ENCODE peak calls at places on chromosome 1, in five cellular contexts. N, Z, W, J and T are unnamed samples.

GRCh38 chr1:166868639-166869038 is 7.4 kb downstream of the TADA1 start:
- DNase-seq in N (no peak), Z (no peak), W (no peak), J (no peak), T (no peak)

GRCh38 chr1:39214714-39214997 is 10.2 kb downstream of the MACF1 start:
- DNase-seq in N (no peak), Z (no peak), W (no peak), J (no peak), T (no peak)

GRCh38 chr1:89022167-89022959 is at the start of gene GBP3:
- DNase-seq in N (peak; percentile 78), Z (no peak), W (no peak), J (peak; percentile 82), T (peak; percentile 70)

GRCh38 chr1:19559641-19560040 is 74.3 kb upstream of the CAPZB start:
- DNase-seq in N (no peak), Z (no peak), W (no peak), J (peak; percentile 93), T (peak; percentile 51)

GRCh38 chr1:116853680-116854191 is 56.0 kb upstream of the PTGFRN start:
- DNase-seq in N (peak; percentile 31), Z (peak; percentile 75), W (peak; percentile 30), J (peak; percentile 86), T (peak; percentile 97)

GRCh38 chr1:33392639-33393038 is 38.3 kb downstream of the PHC2 start:
- DNase-seq in N (no peak), Z (peak; percentile 52), W (no peak), J (peak; percentile 40), T (no peak)

GRCh38 chr1:158055854-158056253 is 62.4 kb downstream of the KIRREL1 start:
- DNase-seq in N (no peak), Z (peak; percentile 39), W (no peak), J (no peak), T (peak; percentile 19)

GRCh38 chr1:116334015-116334547 is 39.0 kb upstream of the ATP1A1 start:
- DNase-seq in N (no peak), Z (no peak), W (no peak), J (peak; percentile 12), T (peak; percentile 80)

GRCh38 chr1:107326823-107327445 is 186.1 kb downstream of the NTNG1 start:
- DNase-seq in N (peak; percentile 39), Z (no peak), W (no peak), J (peak; percentile 47), T (no peak)

GRCh38 chr1:212595787-212596714 is 12.5 kb upstream of the ATF3 start:
- DNase-seq in N (peak; percentile 96), Z (peak; percentile 69), W (no peak), J (peak; percentile 96), T (peak; percentile 100)

GRCh38 chr1:56457767-56458375 is 121.5 kb downstream of the PLPP3 start:
- DNase-seq in N (no peak), Z (no peak), W (no peak), J (no peak), T (no peak)

GRCh38 chr1:19465123-19465522 is 20.2 kb downstream of the CAPZB start:
- DNase-seq in N (no peak), Z (no peak), W (no peak), J (peak; percentile 88), T (no peak)

GRCh38 chr1:27349784-27350672 is 8.2 kb downstream of the SYTL1 start:
- DNase-seq in N (peak; percentile 18), Z (peak; percentile 91), W (peak; percentile 92), J (peak; percentile 87), T (peak; percentile 79)

GRCh38 chr1:236467327-236467641 is 56.5 kb upstream of the LGALS8 start:
- DNase-seq in N (no peak), Z (no peak), W (no peak), J (no peak), T (no peak)

GRCh38 chr1:180415985-180416633 is 86.3 kb downstream of the ACBD6 start:
- DNase-seq in N (peak; percentile 67), Z (peak; percentile 66), W (peak; percentile 60), J (peak; percentile 53), T (peak; percentile 53)

GRCh38 chr1:165495811-165496143 is 48.0 kb upstream of the LRRC52 start:
- DNase-seq in N (no peak), Z (no peak), W (no peak), J (no peak), T (no peak)

GRCh38 chr1:19390901-19391595 is 78.9 kb downstream of the SLC66A1 start:
- DNase-seq in N (no peak), Z (peak; percentile 55), W (peak; percentile 54), J (peak; percentile 91), T (peak; percentile 55)

GRCh38 chr1:19799877-19800804 is at the start of gene TMCO4:
- DNase-seq in N (peak; percentile 87), Z (peak; percentile 49), W (peak; percentile 57), J (peak; percentile 80), T (peak; percentile 51)

GRCh38 chr1:192763243-192763642 is 45.6 kb upstream of the RGS2 start:
- DNase-seq in N (no peak), Z (no peak), W (no peak), J (peak; percentile 33), T (peak; percentile 82)

GRCh38 chr1:67735806-67736627 is 51.0 kb downstream of the GADD45A start:
- DNase-seq in N (peak; percentile 77), Z (no peak), W (peak; percentile 46), J (peak; percentile 95), T (peak; percentile 61)

GRCh38 chr1:40645110-40645680 is 20.3 kb downstream of the RIMS3 start:
- DNase-seq in N (no peak), Z (no peak), W (no peak), J (no peak), T (no peak)

GRCh38 chr1:68542586-68542985 is 45.7 kb upstream of the DEPDC1 start:
- DNase-seq in N (no peak), Z (no peak), W (no peak), J (peak; percentile 10), T (peak; percentile 74)

GRCh38 chr1:178501705-178502329 is 5.1 kb upstream of the CLEC20A start:
- DNase-seq in N (peak; percentile 70), Z (peak; percentile 93), W (peak; percentile 88), J (peak; percentile 71), T (peak; percentile 71)

GRCh38 chr1:6440198-6441126 is 15.9 kb downstream of the ESPN start:
- DNase-seq in N (peak; percentile 23), Z (peak; percentile 82), W (peak; percentile 84), J (peak; percentile 66), T (peak; percentile 85)

GRCh38 chr1:204506091-204506968 is 9.9 kb upstream of the MDM4 start:
- DNase-seq in N (peak; percentile 94), Z (peak; percentile 90), W (peak; percentile 88), J (peak; percentile 91), T (peak; percentile 99)

GRCh38 chr1:204505674-204506073 is 10.5 kb upstream of the MDM4 start:
- DNase-seq in N (no peak), Z (no peak), W (no peak), J (no peak), T (no peak)

GRCh38 chr1:204509186-204509635 is 7.0 kb upstream of the MDM4 start:
- DNase-seq in N (no peak), Z (no peak), W (no peak), J (no peak), T (no peak)

GRCh38 chr1:204507317-204508105 is 8.7 kb upstream of the MDM4 start:
- DNase-seq in N (peak; percentile 65), Z (peak; percentile 94), W (peak; percentile 56), J (peak; percentile 66), T (peak; percentile 86)

GRCh38 chr1:204506969-204507316 is 9.3 kb upstream of the MDM4 start:
- DNase-seq in N (peak; percentile 98), Z (peak; percentile 90), W (peak; percentile 92), J (peak; percentile 91), T (peak; percentile 100)
- H3F3A ChIP-seq in N (peaks cover 26% of the 10 kb centered on the region), Z (no peaks in the 10 kb centered on the region), W (peaks cover 26% of the 10 kb centered on the region), J (peaks cover 30% of the 10 kb centered on the region), T (peaks cover 13% of the 10 kb centered on the region)

DNA sequence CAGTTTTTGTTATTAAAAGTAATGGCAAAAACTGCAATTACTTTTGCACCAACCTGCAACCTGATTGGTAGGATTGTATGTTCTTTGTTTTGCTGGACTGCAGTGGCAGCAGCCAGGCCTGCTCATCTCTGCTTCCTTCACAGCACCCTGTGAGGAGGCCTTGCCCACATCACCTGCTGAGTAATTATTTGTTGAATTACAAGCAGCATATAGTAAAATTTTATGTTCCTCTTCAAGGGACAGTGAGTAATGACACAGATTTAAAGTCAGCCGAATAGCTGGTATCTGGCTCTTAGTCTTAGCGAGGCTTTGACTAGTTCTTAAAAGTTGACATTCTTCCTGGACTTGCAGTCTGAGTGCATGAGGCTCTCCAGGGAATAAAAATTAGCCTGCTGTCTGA is 435.1 kb downstream of the PRDM2 start:
- DNase-seq in N (no peak), Z (no peak), W (no peak), J (no peak), T (peak; percentile 79)
- TF ChIP-seq EZH2 in N (no peak), Z (no peak), W (no peak), J (no peak), T (no peak)

GRCh38 chr1:26349196-26349885 is 4.6 kb downstream of the CRYBG2 start:
- DNase-seq in N (no peak), Z (no peak), W (no peak), J (peak; percentile 82), T (peak; percentile 81)
- TF ChIP-seq EZH2phosphoT487 in N (no peak), Z (no peak), W (no peak), J (no peak), T (no peak)

GRCh38 chr1:50975436-50975835 is 5.4 kb downstream of the CDKN2C start:
- DNase-seq in N (no peak), Z (no peak), W (no peak), J (no peak), T (peak; percentile 32)
- H3F3A ChIP-seq in N (no peaks in the 10 kb centered on the region), Z (peaks cover 24% of the 10 kb centered on the region), W (peaks cover 62% of the 10 kb centered on the region), J (peaks cover 13% of the 10 kb centered on the region), T (no peaks in the 10 kb centered on the region)

GRCh38 chr1:80083892-80084291 is 1077.4 kb upstream of the ADGRL4 start:
- DNase-seq in N (no peak), Z (no peak), W (no peak), J (no peak), T (peak; percentile 80)
- TF ChIP-seq EZH2 in N (no peak), Z (no peak), W (no peak), J (no peak), T (no peak)

GRCh38 chr1:103514920-103515503 is 10.5 kb upstream of the RNPC3 start:
- DNase-seq in N (peak; percentile 58), Z (peak; percentile 60), W (peak; percentile 53), J (peak; percentile 69), T (peak; percentile 67)
- TF ChIP-seq EZH2phosphoT487 in N (no peak), Z (no peak), W (no peak), J (no peak), T (no peak)

DNA sequence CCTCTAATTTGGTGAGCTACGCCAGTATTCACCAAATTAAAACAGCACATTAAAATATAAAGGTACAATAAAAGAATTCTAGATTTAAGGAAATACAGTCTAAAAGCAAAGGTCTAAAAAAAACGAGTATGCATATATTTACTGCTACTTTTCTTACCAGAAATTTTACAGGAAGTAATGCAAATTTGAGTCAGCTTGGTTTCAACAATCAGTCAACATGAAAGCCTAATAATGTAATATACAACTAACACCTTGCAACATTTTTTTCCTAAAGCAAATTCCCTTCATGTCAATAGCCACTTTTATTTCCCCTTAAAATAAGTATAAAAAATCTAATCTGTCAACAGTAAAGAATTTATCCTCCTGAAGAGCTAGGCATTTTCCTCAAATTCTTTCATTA is 11.9 kb downstream of the PTP4A2 start:
- DNase-seq in N (no peak), Z (no peak), W (no peak), J (no peak), T (no peak)
- H3F3A ChIP-seq in N (no peaks in the 10 kb centered on the region), Z (no peaks in the 10 kb centered on the region), W (peaks cover 13% of the 10 kb centered on the region), J (peaks cover 65% of the 10 kb centered on the region), T (no peaks in the 10 kb centered on the region)